ENCODE peak calls at places on chromosomes 5 and 9, in nine cellular contexts. One of them, this sample, is unnamed. For H3K4me1, the result is how much of the 10 kb centered on the place peaks cover.

GRCh38 chr5:76222318-76222717 is 139.1 kb downstream of the SV2C start:
- DNase-seq in tibial artery: no peak
- DNase-seq in left ventricle myocardium inferior: no peak
- DNase-seq in kidney: no peak
- DNase-seq in body of pancreas: no peak
- DNase-seq in sigmoid colon: no peak
- DNase-seq in uterus: no peak
- DNase-seq in OCI-LY7: no peak
- DNase-seq in thyroid gland: no peak
- DNase-seq in this sample: no peak

GRCh38 chr9:136546697-136547481 is 1.0 kb upstream of the NOTCH1 start:
- DNase-seq in tibial artery: peak
- DNase-seq in left ventricle myocardium inferior: peak
- DNase-seq in kidney: peak
- DNase-seq in body of pancreas: peak
- DNase-seq in sigmoid colon: peak
- DNase-seq in uterus: peak
- DNase-seq in OCI-LY7: peak
- DNase-seq in thyroid gland: peak
- DNase-seq in this sample: peak

GRCh38 chr5:5572983-5573797 is 150.7 kb downstream of the ICE1 start:
- DNase-seq in tibial artery: no peak
- DNase-seq in left ventricle myocardium inferior: peak
- DNase-seq in kidney: peak
- DNase-seq in body of pancreas: no peak
- DNase-seq in sigmoid colon: peak
- DNase-seq in uterus: peak
- DNase-seq in OCI-LY7: no peak
- DNase-seq in thyroid gland: peak
- DNase-seq in this sample: no peak

GRCh38 chr5:180592176-180592575 is 877 bp upstream of the SCGB3A1 start:
- DNase-seq in tibial artery: no peak
- DNase-seq in left ventricle myocardium inferior: no peak
- DNase-seq in kidney: peak
- DNase-seq in body of pancreas: no peak
- DNase-seq in sigmoid colon: no peak
- DNase-seq in uterus: no peak
- DNase-seq in OCI-LY7: no peak
- DNase-seq in thyroid gland: no peak
- DNase-seq in this sample: no peak

GRCh38 chr9:19420877-19421276 is 12.1 kb downstream of the ACER2 start:
- DNase-seq in tibial artery: no peak
- DNase-seq in left ventricle myocardium inferior: no peak
- DNase-seq in kidney: no peak
- DNase-seq in body of pancreas: no peak
- DNase-seq in sigmoid colon: no peak
- DNase-seq in uterus: no peak
- DNase-seq in OCI-LY7: no peak
- DNase-seq in thyroid gland: no peak
- DNase-seq in this sample: no peak

GRCh38 chr5:15391648-15392392 is 108.2 kb upstream of the FBXL7 start:
- DNase-seq in tibial artery: no peak
- DNase-seq in left ventricle myocardium inferior: no peak
- DNase-seq in kidney: no peak
- DNase-seq in body of pancreas: no peak
- DNase-seq in sigmoid colon: no peak
- DNase-seq in uterus: no peak
- DNase-seq in OCI-LY7: no peak
- DNase-seq in thyroid gland: no peak
- DNase-seq in this sample: no peak

GRCh38 chr9:19471737-19472648 is 63.2 kb downstream of the ACER2 start:
- DNase-seq in tibial artery: peak
- DNase-seq in left ventricle myocardium inferior: peak
- DNase-seq in kidney: peak
- DNase-seq in body of pancreas: peak
- DNase-seq in sigmoid colon: peak
- DNase-seq in uterus: peak
- DNase-seq in OCI-LY7: peak
- DNase-seq in thyroid gland: peak
- DNase-seq in this sample: peak

GRCh38 chr5:150481972-150482406 is 25.9 kb upstream of the NDST1 start:
- DNase-seq in tibial artery: no peak
- DNase-seq in left ventricle myocardium inferior: no peak
- DNase-seq in kidney: no peak
- DNase-seq in body of pancreas: peak
- DNase-seq in sigmoid colon: no peak
- DNase-seq in uterus: no peak
- DNase-seq in OCI-LY7: no peak
- DNase-seq in thyroid gland: no peak
- DNase-seq in this sample: no peak

GRCh38 chr5:24819841-24820240 is 175.1 kb upstream of the CDH10 start:
- DNase-seq in tibial artery: no peak
- DNase-seq in left ventricle myocardium inferior: no peak
- DNase-seq in kidney: no peak
- DNase-seq in body of pancreas: no peak
- DNase-seq in sigmoid colon: no peak
- DNase-seq in uterus: no peak
- DNase-seq in OCI-LY7: no peak
- DNase-seq in thyroid gland: no peak
- DNase-seq in this sample: no peak

GRCh38 chr9:69452110-69452780 is 127.2 kb downstream of the ENTREP1 start:
- DNase-seq in tibial artery: no peak
- DNase-seq in left ventricle myocardium inferior: no peak
- DNase-seq in kidney: no peak
- DNase-seq in body of pancreas: no peak
- DNase-seq in sigmoid colon: no peak
- DNase-seq in uterus: no peak
- DNase-seq in OCI-LY7: no peak
- DNase-seq in thyroid gland: peak
- DNase-seq in this sample: peak

GRCh38 chr5:10689391-10690081 is 71.5 kb downstream of the DAP start:
- DNase-seq in tibial artery: no peak
- DNase-seq in left ventricle myocardium inferior: no peak
- DNase-seq in kidney: no peak
- DNase-seq in body of pancreas: peak
- DNase-seq in sigmoid colon: no peak
- DNase-seq in uterus: no peak
- DNase-seq in OCI-LY7: peak
- DNase-seq in thyroid gland: no peak
- DNase-seq in this sample: no peak

GRCh38 chr5:39905356-39905755 is 480.6 kb upstream of the DAB2 start:
- DNase-seq in tibial artery: no peak
- DNase-seq in left ventricle myocardium inferior: no peak
- DNase-seq in kidney: no peak
- DNase-seq in body of pancreas: peak
- DNase-seq in sigmoid colon: no peak
- DNase-seq in uterus: no peak
- DNase-seq in OCI-LY7: no peak
- DNase-seq in thyroid gland: no peak
- DNase-seq in this sample: no peak

GRCh38 chr5:59586811-59587340 is 306.6 kb downstream of the PDE4D start:
- DNase-seq in tibial artery: no peak
- DNase-seq in left ventricle myocardium inferior: no peak
- DNase-seq in kidney: no peak
- DNase-seq in body of pancreas: no peak
- DNase-seq in sigmoid colon: no peak
- DNase-seq in uterus: no peak
- DNase-seq in OCI-LY7: no peak
- DNase-seq in thyroid gland: no peak
- DNase-seq in this sample: no peak

GRCh38 chr5:59591162-59591561 is 302.4 kb downstream of the PDE4D start:
- DNase-seq in tibial artery: no peak
- DNase-seq in left ventricle myocardium inferior: no peak
- DNase-seq in kidney: no peak
- DNase-seq in body of pancreas: no peak
- DNase-seq in sigmoid colon: no peak
- DNase-seq in uterus: no peak
- DNase-seq in OCI-LY7: no peak
- DNase-seq in thyroid gland: no peak
- DNase-seq in this sample: no peak

GRCh38 chr5:59588922-59589321 is 304.6 kb downstream of the PDE4D start:
- DNase-seq in tibial artery: no peak
- DNase-seq in left ventricle myocardium inferior: no peak
- DNase-seq in kidney: no peak
- DNase-seq in body of pancreas: no peak
- DNase-seq in sigmoid colon: no peak
- DNase-seq in uterus: no peak
- DNase-seq in OCI-LY7: no peak
- DNase-seq in thyroid gland: no peak
- DNase-seq in this sample: no peak

GRCh38 chr5:59584858-59585846 is 308.4 kb downstream of the PDE4D start:
- DNase-seq in tibial artery: no peak
- DNase-seq in left ventricle myocardium inferior: no peak
- DNase-seq in kidney: no peak
- DNase-seq in body of pancreas: no peak
- DNase-seq in sigmoid colon: no peak
- DNase-seq in uterus: no peak
- DNase-seq in OCI-LY7: no peak
- DNase-seq in thyroid gland: no peak
- DNase-seq in this sample: no peak

GRCh38 chr5:59587489-59588337 is 305.8 kb downstream of the PDE4D start:
- DNase-seq in tibial artery: no peak
- DNase-seq in left ventricle myocardium inferior: peak
- DNase-seq in kidney: peak
- DNase-seq in body of pancreas: peak
- DNase-seq in sigmoid colon: peak
- DNase-seq in uterus: peak
- DNase-seq in OCI-LY7: no peak
- DNase-seq in thyroid gland: peak
- DNase-seq in this sample: peak
- H3K4me3 ChIP-seq in tibial artery: peak
- H3K4me3 ChIP-seq in left ventricle myocardium inferior: peak
- H3K4me3 ChIP-seq in kidney: peak
- H3K4me3 ChIP-seq in body of pancreas: no peak
- H3K4me3 ChIP-seq in sigmoid colon: peak
- H3K4me3 ChIP-seq in uterus: no peak
- H3K4me3 ChIP-seq in OCI-LY7: no peak
- H3K4me3 ChIP-seq in thyroid gland: no peak
- H3K4me3 ChIP-seq in this sample: peak

DNA sequence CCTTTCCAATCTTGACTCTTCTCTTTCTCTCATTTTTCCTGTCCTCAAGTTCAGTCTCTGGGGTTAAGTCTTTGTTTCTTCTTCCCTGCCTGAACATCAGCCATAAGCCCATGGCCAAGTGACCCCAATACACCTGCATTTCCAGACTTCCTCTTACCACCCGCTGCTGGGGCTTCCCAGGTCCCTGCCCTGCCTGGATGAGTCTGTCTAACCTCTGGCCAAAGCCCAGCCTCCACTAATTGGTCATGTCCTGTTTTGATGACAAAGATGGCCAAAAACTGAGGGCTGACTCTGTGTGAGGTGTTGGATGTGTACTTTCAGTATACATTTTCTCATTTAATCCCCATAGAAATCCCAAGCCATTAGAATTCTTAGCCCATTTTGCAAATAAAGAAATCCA is 47.3 kb downstream of the SH3TC2 start:
- DNase-seq in tibial artery: no peak
- DNase-seq in left ventricle myocardium inferior: no peak
- DNase-seq in kidney: no peak
- DNase-seq in body of pancreas: no peak
- DNase-seq in sigmoid colon: no peak
- DNase-seq in uterus: no peak
- DNase-seq in OCI-LY7: no peak
- DNase-seq in thyroid gland: no peak
- DNase-seq in this sample: no peak
- TF ChIP-seq CTCF in tibial artery: no peak
- TF ChIP-seq CTCF in left ventricle myocardium inferior: no peak
- TF ChIP-seq CTCF in kidney: no peak
- TF ChIP-seq CTCF in body of pancreas: no peak
- TF ChIP-seq CTCF in sigmoid colon: no peak
- TF ChIP-seq CTCF in uterus: no peak
- TF ChIP-seq CTCF in OCI-LY7: no peak
- TF ChIP-seq CTCF in thyroid gland: no peak
- TF ChIP-seq CTCF in this sample: no peak

DNA sequence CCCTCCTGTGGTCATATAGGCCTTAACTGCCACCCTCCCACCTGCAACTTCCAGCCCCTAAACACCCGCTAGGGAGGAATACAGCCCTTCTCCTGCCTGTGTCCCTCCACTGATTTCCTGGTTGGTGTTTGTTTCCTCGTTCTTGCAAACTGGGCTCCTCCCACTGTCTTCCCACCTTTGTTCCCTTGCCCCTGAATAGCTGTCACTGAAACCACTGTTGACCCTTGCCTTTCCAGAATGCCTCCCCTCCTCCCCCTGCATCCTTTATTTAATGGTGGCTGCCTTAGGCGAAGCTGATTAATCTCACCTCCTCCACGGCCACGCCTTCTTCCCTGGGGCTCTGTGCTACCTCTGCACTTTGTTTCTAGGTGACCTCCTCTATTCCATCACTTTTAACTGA is 626.7 kb downstream of the BNC2 start:
- DNase-seq in tibial artery: no peak
- DNase-seq in left ventricle myocardium inferior: no peak
- DNase-seq in kidney: no peak
- DNase-seq in body of pancreas: no peak
- DNase-seq in sigmoid colon: no peak
- DNase-seq in uterus: no peak
- DNase-seq in OCI-LY7: no peak
- DNase-seq in thyroid gland: no peak
- DNase-seq in this sample: no peak
- H3K4me1 ChIP-seq in tibial artery: under half
- H3K4me1 ChIP-seq in left ventricle myocardium inferior: under half
- H3K4me1 ChIP-seq in kidney: under half
- H3K4me1 ChIP-seq in body of pancreas: under half
- H3K4me1 ChIP-seq in sigmoid colon: under half
- H3K4me1 ChIP-seq in uterus: under half
- H3K4me1 ChIP-seq in OCI-LY7: under half
- H3K4me1 ChIP-seq in thyroid gland: under half
- H3K4me1 ChIP-seq in this sample: under half

DNA sequence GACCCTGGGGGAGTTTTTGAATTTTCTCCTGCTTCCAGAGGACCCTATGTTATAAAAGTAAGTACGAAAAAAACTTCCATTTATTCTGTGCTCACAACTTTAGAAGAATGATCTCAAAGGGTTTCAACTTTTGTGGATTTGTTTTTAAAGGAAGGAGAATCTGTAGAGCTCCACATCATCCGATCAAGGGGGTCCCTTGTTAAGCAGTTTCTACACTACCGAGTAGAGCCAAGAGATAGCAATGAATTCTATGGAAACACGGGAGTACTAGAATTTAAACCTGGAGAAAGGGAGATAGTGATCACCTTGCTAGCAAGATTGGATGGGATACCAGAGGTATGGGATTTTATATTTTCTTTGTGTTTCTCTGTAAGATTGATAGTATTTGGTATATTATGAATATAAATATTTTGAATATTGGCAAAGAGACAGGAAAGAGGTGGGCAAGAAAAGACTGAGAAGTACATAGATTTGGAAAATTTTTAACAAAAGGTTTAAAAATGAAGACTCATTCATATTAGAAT is 84.2 kb downstream of the ADGRV1 start:
- DNase-seq in tibial artery: no peak
- DNase-seq in left ventricle myocardium inferior: no peak
- DNase-seq in kidney: no peak
- DNase-seq in body of pancreas: no peak
- DNase-seq in sigmoid colon: no peak
- DNase-seq in uterus: no peak
- DNase-seq in OCI-LY7: no peak
- DNase-seq in thyroid gland: no peak
- DNase-seq in this sample: no peak
- H3K4me3 ChIP-seq in tibial artery: no peak
- H3K4me3 ChIP-seq in left ventricle myocardium inferior: no peak
- H3K4me3 ChIP-seq in kidney: no peak
- H3K4me3 ChIP-seq in body of pancreas: no peak
- H3K4me3 ChIP-seq in sigmoid colon: no peak
- H3K4me3 ChIP-seq in uterus: no peak
- H3K4me3 ChIP-seq in OCI-LY7: no peak
- H3K4me3 ChIP-seq in thyroid gland: no peak
- H3K4me3 ChIP-seq in this sample: no peak

This sample was measured in left lung.